ENCODE peak calls at places on chromosomes 5 and 9, in four cellular contexts. M, K, Z and C are unnamed samples.

GRCh38 chr9:127520941-127521918 is 69.9 kb downstream of the LRSAM1 start:
- DNase-seq in M (no peak), K (no peak), Z (peak; percentile 83), C (no peak)

GRCh38 chr5:63211413-63212132 is 633.0 kb downstream of the LRRC70 start:
- DNase-seq in M (no peak), Z (no peak), K (no peak), C (no peak)

GRCh38 chr5:28523887-28524637 is 1485.7 kb upstream of the CDH9 start:
- DNase-seq in M (no peak), Z (peak; percentile 79), K (peak; percentile 69), C (no peak)

GRCh38 chr9:111298831-111299603 is 31.0 kb downstream of the OR2K2 start:
- DNase-seq in K (peak; percentile 65), Z (peak; percentile 88), M (no peak), C (no peak)

GRCh38 chr9:82939451-82939850 is 123.5 kb downstream of the RASEF start:
- DNase-seq in Z (no peak), M (no peak), K (peak; percentile 45), C (peak; percentile 31)

GRCh38 chr9:95499847-95500246 is 16.9 kb downstream of the PTCH1 start:
- DNase-seq in K (no peak), Z (peak; percentile 72), M (no peak), C (no peak)

GRCh38 chr5:79047199-79047598 is 22.3 kb downstream of the DMGDH start:
- DNase-seq in Z (no peak), M (no peak), K (no peak), C (no peak)

GRCh38 chr5:32027093-32027716 is 146.9 kb downstream of the GOLPH3 start:
- DNase-seq in Z (peak; percentile 14), M (no peak), K (no peak), C (no peak)

GRCh38 chr5:91898865-91899264 is 515.7 kb upstream of the ARRDC3 start:
- DNase-seq in K (no peak), M (no peak), Z (no peak), C (no peak)

GRCh38 chr9:37650873-37651768 is at the start of gene FRMPD1:
- DNase-seq in Z (peak; percentile 18), M (peak; percentile 52), K (peak; percentile 73), C (peak; percentile 73)

GRCh38 chr9:89941875-89942274 is 337.1 kb downstream of the GADD45G start:
- DNase-seq in Z (peak; percentile 91), K (peak; percentile 86), M (no peak), C (no peak)

GRCh38 chr5:151523335-151523734 is 67.8 kb downstream of the FAT2 start:
- DNase-seq in K (peak; percentile 73), Z (peak; percentile 36), M (peak; percentile 36), C (peak; percentile 53)

GRCh38 chr9:20512106-20512505 is 110.2 kb downstream of the MLLT3 start:
- DNase-seq in K (peak; percentile 61), M (no peak), Z (peak; percentile 61), C (no peak)

GRCh38 chr5:37029436-37029835 is 152.9 kb downstream of the NIPBL start:
- DNase-seq in K (no peak), Z (no peak), M (no peak), C (no peak)

GRCh38 chr5:219492-219891 is 1.4 kb downstream of the SDHA start:
- DNase-seq in K (peak; percentile 44), M (peak; percentile 7), Z (peak; percentile 49), C (no peak)

GRCh38 chr9:35820076-35820475 is 5.2 kb upstream of the HINT2 start:
- DNase-seq in Z (peak; percentile 55), K (peak; percentile 41), M (no peak), C (no peak)

GRCh38 chr5:157245477-157245876 is 20.4 kb upstream of the CYFIP2 start:
- DNase-seq in Z (no peak), K (peak; percentile 51), M (no peak), C (no peak)

GRCh38 chr5:5340206-5340729 is 82.2 kb upstream of the ICE1 start:
- DNase-seq in M (no peak), K (peak; percentile 91), Z (peak; percentile 91), C (no peak)

GRCh38 chr5:170080217-170080616 is 25.5 kb upstream of the FOXI1 start:
- DNase-seq in Z (no peak), K (no peak), M (no peak), C (no peak)

GRCh38 chr5:117220730-117221129 is 646.1 kb upstream of the SEMA6A start:
- DNase-seq in K (peak; percentile 4), Z (no peak), M (no peak), C (no peak)

GRCh38 chr5:61228691-61229280 is 66.5 kb upstream of the SMIM15 start:
- DNase-seq in K (peak; percentile 70), M (no peak), Z (peak; percentile 13), C (no peak)

GRCh38 chr5:158313027-158313738 is 454.2 kb upstream of the CLINT1 start:
- DNase-seq in M (no peak), Z (no peak), K (no peak), C (no peak)

GRCh38 chr5:158406884-158407790 is 548.2 kb upstream of the CLINT1 start:
- DNase-seq in K (peak; percentile 87), M (no peak), Z (peak; percentile 67), C (no peak)

GRCh38 chr5:4511996-4512656 is 628.0 kb upstream of the ADAMTS16 start:
- DNase-seq in M (no peak), Z (no peak), K (peak; percentile 68), C (no peak)

GRCh38 chr9:79026311-79026710 is 545.5 kb upstream of the TLE4 start:
- DNase-seq in M (no peak), Z (no peak), K (peak; percentile 95), C (no peak)

GRCh38 chr5:10653033-10653432 is 89.2 kb downstream of the ANKRD33B start:
- DNase-seq in M (no peak), Z (peak; percentile 62), K (no peak), C (no peak)

GRCh38 chr5:3310551-3311340 is 284.9 kb upstream of the IRX1 start:
- DNase-seq in M (no peak), K (peak; percentile 55), Z (no peak), C (no peak)

GRCh38 chr9:135647897-135648296 is 8.6 kb upstream of the GLT6D1 start:
- DNase-seq in K (no peak), Z (no peak), M (no peak), C (no peak)

GRCh38 chr9:68983008-68983411 is 30.9 kb downstream of the PRKACG start:
- DNase-seq in Z (no peak), K (no peak), M (no peak), C (no peak)

GRCh38 chr9:91033270-91033669 is 231.7 kb downstream of the SYK start:
- DNase-seq in M (no peak), Z (no peak), K (no peak), C (no peak)

GRCh38 chr5:68216737-68217231 is 1.2 kb downstream of the PIK3R1 start:
- DNase-seq in Z (peak; percentile 28), K (peak; percentile 32), M (no peak), C (no peak)

GRCh38 chr9:81801190-81801589 is 111.8 kb upstream of the TLE1 start:
- DNase-seq in K (no peak), Z (no peak), M (no peak), C (no peak)

GRCh38 chr9:114456929-114457328 is 48.3 kb downstream of the WHRN start:
- DNase-seq in M (no peak), K (no peak), Z (no peak), C (no peak)

GRCh38 chr9:123455187-123455586 is 99.2 kb downstream of the CRB2 start:
- DNase-seq in M (no peak), Z (no peak), K (no peak), C (no peak)